ENCODE peak calls at places on chromosomes 1 and 21, in nine cellular contexts. R is body of pancreas, Y is stomach, A is fibroblast of pulmonary artery, L is SK-N-SH, M is epithelial cell of esophagus, D is PC-3, J is cardiac fibroblast, I is BJ. N is an unnamed sample.

GRCh38 chr21:14070968-14071367 is 139.8 kb downstream of the LIPI start:
- DNase-seq in Y (no peak), L (no peak), A (no peak), I (no peak), M (no peak), J (no peak), R (no peak), D (no peak), N (no peak)

GRCh38 chr1:228902781-228903572 is 167.7 kb downstream of the RHOU start:
- DNase-seq in D (peak), R (peak), L (peak), A (peak), Y (peak), M (peak), I (peak), J (peak), N (peak)

GRCh38 chr1:173867141-173867752 is 542 bp downstream of the GAS5 start:
- DNase-seq in M (no peak), D (no peak), I (no peak), L (no peak), Y (no peak), A (no peak), R (no peak), J (no peak), N (peak)

GRCh38 chr1:169925505-169926482 is 32.1 kb upstream of the SCYL3 start:
- DNase-seq in J (peak), A (no peak), M (no peak), R (no peak), L (no peak), I (no peak), D (peak), Y (no peak), N (peak)

GRCh38 chr1:116847688-116848531 is 61.8 kb upstream of the PTGFRN start:
- DNase-seq in R (no peak), J (peak), Y (no peak), I (peak), D (peak), M (peak), L (no peak), A (peak), N (peak)

GRCh38 chr1:196611873-196612272 is 3.6 kb upstream of the KCNT2 start:
- DNase-seq in M (no peak), J (no peak), D (no peak), I (no peak), A (no peak), Y (no peak), L (no peak), R (no peak), N (no peak)

GRCh38 chr1:8538502-8538901 is 220.6 kb downstream of the SLC45A1 start:
- DNase-seq in L (no peak), R (no peak), A (no peak), I (no peak), D (no peak), J (no peak), M (no peak), Y (no peak), N (no peak)

GRCh38 chr1:218361298-218362065 is 16.3 kb downstream of the TGFB2 start:
- DNase-seq in J (peak), M (peak), Y (no peak), R (no peak), L (peak), D (peak), I (no peak), A (peak), N (peak)

GRCh38 chr21:43758811-43759210 is 17.3 kb downstream of the CSTB start:
- DNase-seq in I (no peak), R (no peak), D (no peak), L (no peak), M (no peak), J (no peak), A (no peak), Y (no peak), N (peak)

GRCh38 chr1:40861227-40862003 is 748 bp downstream of the CITED4 start:
- DNase-seq in M (peak), Y (peak), D (no peak), R (peak), I (no peak), J (peak), L (peak), A (no peak), N (peak)

GRCh38 chr1:184509105-184509504 is 122.3 kb downstream of the C1orf21 start:
- DNase-seq in Y (no peak), J (peak), L (no peak), I (no peak), M (no peak), R (no peak), D (no peak), A (no peak), N (no peak)

GRCh38 chr1:154348429-154349076 is 23.2 kb downstream of the ATP8B2 start:
- DNase-seq in Y (no peak), J (no peak), L (no peak), A (no peak), R (no peak), M (no peak), D (no peak), I (no peak), N (no peak)

GRCh38 chr1:36176151-36176949 is 20.4 kb downstream of the MAP7D1 start:
- DNase-seq in J (no peak), D (no peak), L (no peak), Y (no peak), I (no peak), A (no peak), R (no peak), M (no peak), N (no peak)

GRCh38 chr1:36177589-36178463 is 21.9 kb downstream of the MAP7D1 start:
- DNase-seq in D (no peak), A (no peak), I (no peak), L (no peak), Y (no peak), M (no peak), R (no peak), J (no peak), N (no peak)

GRCh38 chr1:36178479-36179219 is 22.7 kb downstream of the MAP7D1 start:
- DNase-seq in D (no peak), Y (peak), J (no peak), L (peak), I (no peak), M (peak), A (no peak), R (peak), N (no peak)

GRCh38 chr1:36182734-36183133 is 26.8 kb downstream of the MAP7D1 start:
- DNase-seq in D (no peak), J (no peak), M (no peak), L (no peak), I (no peak), R (no peak), A (no peak), Y (no peak), N (no peak)

DNA sequence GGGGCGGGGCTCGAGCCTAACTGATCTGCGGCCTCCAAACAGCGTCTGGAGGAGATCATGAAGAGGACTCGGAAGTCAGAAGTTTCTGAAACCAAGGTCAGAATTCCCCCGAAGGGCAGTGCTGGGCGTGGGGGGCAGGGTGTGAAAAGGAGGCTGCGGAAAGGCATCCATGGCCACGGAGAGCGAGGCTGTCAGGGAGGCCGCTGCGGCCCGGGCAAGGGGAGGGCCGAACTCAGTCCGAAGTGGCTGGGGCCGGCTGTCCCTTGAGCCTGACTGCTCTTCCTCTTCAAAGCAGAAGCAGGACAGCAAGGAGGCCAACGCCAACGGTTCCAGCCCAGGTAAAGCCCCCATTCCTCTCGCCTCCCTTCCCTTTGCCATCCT is 23.2 kb downstream of the MAP7D1 start:
- DNase-seq in A (no peak), J (no peak), M (no peak), I (no peak), L (no peak), Y (no peak), R (no peak), D (no peak), N (no peak)
- H3K4me3 ChIP-seq in A (no peak), J (no peak), M (no peak), I (no peak), L (no peak), Y (no peak), R (no peak), D (no peak), N (no peak)

GRCh38 chr21:34889537-34890257 is 159.4 kb downstream of the RUNX1 start:
- DNase-seq in J (peak), A (peak), Y (peak), L (peak), R (peak), M (peak), D (peak), I (no peak), N (peak)

GRCh38 chr21:34890724-34891609 is 158.1 kb downstream of the RUNX1 start:
- DNase-seq in D (no peak), A (peak), M (peak), R (no peak), J (no peak), I (no peak), L (peak), Y (no peak), N (peak)

GRCh38 chr21:34889287-34889536 is 159.9 kb downstream of the RUNX1 start:
- DNase-seq in M (peak), R (no peak), I (no peak), L (no peak), A (peak), D (peak), J (peak), Y (peak), N (peak)

GRCh38 chr21:34891610-34891943 is 157.5 kb downstream of the RUNX1 start:
- DNase-seq in I (no peak), L (no peak), R (no peak), D (no peak), A (no peak), Y (no peak), J (no peak), M (no peak), N (no peak)

DNA sequence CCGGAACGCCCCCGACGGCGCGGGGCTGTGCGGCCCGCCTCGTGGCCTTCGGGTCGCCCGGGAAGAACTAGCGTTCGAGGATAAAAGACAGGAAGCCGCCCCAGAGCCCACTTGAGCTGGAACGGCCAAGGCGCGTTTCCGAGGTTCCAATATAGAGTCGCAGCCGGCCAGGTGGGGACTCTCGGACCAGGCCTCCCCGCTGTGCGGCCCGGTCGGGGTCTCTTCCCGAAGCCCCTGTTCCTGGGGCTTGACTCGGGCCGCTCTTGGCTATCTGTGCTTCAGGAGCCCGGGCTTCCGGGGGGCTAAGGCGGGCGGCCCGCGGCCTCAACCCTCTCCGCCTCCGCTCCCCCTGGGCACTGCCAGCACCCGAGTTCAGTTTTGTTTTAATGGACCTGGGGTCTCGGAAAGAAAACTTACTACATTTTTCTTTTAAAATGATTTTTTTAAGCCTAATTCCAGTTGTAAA is 158.8 kb downstream of the RUNX1 start:
- DNase-seq in J (no peak), Y (no peak), D (no peak), I (no peak), A (no peak), R (no peak), M (no peak), L (no peak), N (no peak)
- TF ChIP-seq CTCF in J (no peak), Y (no peak), D (peak), I (peak), A (no peak), R (no peak), M (no peak), L (no peak), N (no peak)

GRCh38 chr1:150559627-150560010 is 10.4 kb downstream of the ADAMTSL4 start:
- DNase-seq in I (no peak), R (no peak), J (no peak), Y (no peak), D (no peak), A (no peak), L (no peak), M (no peak), N (no peak)

GRCh38 chr1:150560576-150560975 is 11.4 kb downstream of the ADAMTSL4 start:
- DNase-seq in I (no peak), D (no peak), M (no peak), L (no peak), J (no peak), R (no peak), Y (no peak), A (no peak), N (no peak)

GRCh38 chr1:150560986-150561829 is 12.0 kb downstream of the ADAMTSL4 start:
- DNase-seq in A (peak), M (peak), Y (peak), L (peak), I (peak), J (peak), R (peak), D (peak), N (peak)

GRCh38 chr1:150558761-150559626 is 9.8 kb downstream of the ADAMTSL4 start:
- DNase-seq in I (no peak), R (peak), L (no peak), D (no peak), J (peak), M (no peak), A (peak), Y (no peak), N (no peak)

GRCh38 chr1:150560011-150560438 is 10.8 kb downstream of the ADAMTSL4 start:
- DNase-seq in L (peak), J (peak), M (peak), A (peak), R (peak), Y (peak), I (no peak), D (peak), N (peak)
- H3K4me3 ChIP-seq in L (no peak), J (no peak), M (peak), A (no peak), R (no peak), Y (peak), I (no peak), D (no peak), N (no peak)

GRCh38 chr1:44534771-44535170 is 129.7 kb downstream of the RNF220 start:
- DNase-seq in Y (no peak), L (no peak), D (no peak), R (no peak), I (no peak), M (no peak), A (no peak), J (no peak), N (no peak)
- TF ChIP-seq CTCF in Y (no peak), L (no peak), D (no peak), R (no peak), I (no peak), M (no peak), A (no peak), J (no peak), N (no peak)

GRCh38 chr1:32759997-32760623 is 57.0 kb downstream of the YARS1 start:
- DNase-seq in J (peak), L (no peak), M (peak), A (peak), D (peak), R (peak), Y (peak), I (no peak), N (peak)

GRCh38 chr1:32759521-32759980 is 57.0 kb upstream of the SYNC start:
- DNase-seq in R (peak), Y (peak), I (no peak), D (peak), A (no peak), J (no peak), L (no peak), M (peak), N (no peak)

GRCh38 chr1:32757213-32757895 is 54.8 kb upstream of the SYNC start:
- DNase-seq in Y (no peak), L (no peak), A (no peak), D (no peak), R (no peak), M (no peak), I (no peak), J (no peak), N (no peak)

GRCh38 chr1:32758177-32758794 is 55.7 kb upstream of the SYNC start:
- DNase-seq in R (no peak), L (no peak), Y (no peak), A (no peak), M (no peak), D (no peak), J (no peak), I (no peak), N (no peak)

GRCh38 chr1:32758795-32759430 is 56.3 kb upstream of the SYNC start:
- DNase-seq in R (no peak), I (no peak), Y (no peak), M (no peak), L (no peak), D (no peak), J (no peak), A (no peak), N (no peak)
- H3K4me3 ChIP-seq in R (no peak), I (no peak), Y (no peak), M (peak), L (no peak), D (peak), J (no peak), A (no peak), N (no peak)